ENCODE peak calls at places on chromosomes 12 and 14, in nine cellular contexts. M, F, N, C, Z, L, G, O and R are unnamed samples.
A peak's percentile ranks its signal among the peaks of the same experiment; 100 is the strongest.

GRCh38 chr14:31902915-31903646 is 174.0 kb upstream of the ARHGAP5 start:
- DNase-seq in G (no peak), C (no peak), M (no peak), L (no peak), N (no peak), F (no peak), Z (no peak), O (peak; percentile 13), R (no peak)

GRCh38 chr12:6767592-6768384 is 1.6 kb downstream of the PTMS start:
- DNase-seq in Z (peak; percentile 46), O (peak; percentile 39), M (no peak), C (no peak), N (peak; percentile 15), F (no peak), L (peak; percentile 68), G (no peak), R (no peak)

GRCh38 chr14:43285575-43285974 is 1221.5 kb downstream of the FSCB start:
- DNase-seq in F (no peak), Z (no peak), C (no peak), G (no peak), O (no peak), L (no peak), N (no peak), M (no peak), R (no peak)

GRCh38 chr14:98204139-98204538 is 1067.9 kb downstream of the BCL11B start:
- DNase-seq in F (no peak), L (no peak), O (no peak), G (no peak), M (no peak), Z (no peak), N (no peak), C (no peak), R (no peak)

GRCh38 chr12:109768901-109769670 is 55.5 kb downstream of the FAM222A start:
- DNase-seq in Z (peak; percentile 58), M (no peak), F (no peak), G (no peak), L (no peak), N (no peak), C (no peak), O (no peak), R (no peak)

GRCh38 chr14:79581912-79582576 is 629.3 kb downstream of the DIO2 start:
- DNase-seq in G (no peak), Z (no peak), M (no peak), F (no peak), O (no peak), N (no peak), L (no peak), C (no peak), R (no peak)

GRCh38 chr12:46555379-46555778 is 182.8 kb upstream of the SLC38A2 start:
- DNase-seq in Z (peak; percentile 31), F (no peak), G (no peak), O (no peak), L (no peak), C (no peak), N (no peak), M (no peak), R (no peak)

GRCh38 chr14:23518716-23519115 is 32.8 kb downstream of the ZFHX2 start:
- DNase-seq in Z (no peak), M (no peak), C (no peak), F (no peak), G (no peak), N (peak; percentile 66), L (no peak), O (no peak), R (no peak)

GRCh38 chr14:32377046-32377445 is 47.9 kb downstream of the AKAP6 start:
- DNase-seq in M (no peak), F (no peak), O (no peak), L (no peak), C (no peak), G (no peak), N (no peak), Z (no peak), R (no peak)

GRCh38 chr12:123492290-123492689 is 34.4 kb downstream of the SNRNP35 start:
- DNase-seq in F (no peak), Z (no peak), C (no peak), N (no peak), G (no peak), L (no peak), O (no peak), M (no peak), R (no peak)

GRCh38 chr14:104989951-104990303 is 4.3 kb downstream of the CLBA1 start:
- DNase-seq in Z (no peak), F (no peak), O (no peak), G (no peak), N (no peak), M (no peak), C (no peak), L (no peak), R (no peak)

GRCh38 chr12:113889806-113890581 is 76.1 kb downstream of the RBM19 start:
- DNase-seq in M (no peak), N (peak; percentile 25), L (no peak), Z (peak; percentile 76), O (no peak), F (no peak), C (no peak), G (no peak), R (no peak)

GRCh38 chr12:1859643-1860042 is 39.3 kb downstream of the LRTM2 start:
- DNase-seq in N (no peak), Z (no peak), L (no peak), C (no peak), O (no peak), F (no peak), M (no peak), G (no peak), R (no peak)

GRCh38 chr12:74482115-74482514 is 55.5 kb upstream of the ATXN7L3B start:
- DNase-seq in F (no peak), C (no peak), G (no peak), Z (no peak), N (no peak), M (no peak), O (no peak), L (no peak), R (no peak)

GRCh38 chr12:27333311-27334009 is 824 bp downstream of the BMAL2 start:
- DNase-seq in L (no peak), M (no peak), N (peak; percentile 49), C (no peak), Z (peak; percentile 76), O (no peak), F (no peak), G (no peak), R (peak; percentile 12)

GRCh38 chr12:50315803-50316202 is 32.5 kb upstream of the LIMA1 start:
- DNase-seq in C (no peak), N (no peak), M (no peak), O (no peak), F (no peak), L (no peak), G (no peak), Z (no peak), R (no peak)

GRCh38 chr14:52995998-52996397 is 45.1 kb upstream of the FERMT2 start:
- DNase-seq in C (no peak), N (no peak), G (no peak), M (no peak), F (no peak), Z (no peak), L (no peak), O (no peak), R (no peak)

GRCh38 chr14:53001787-53002378 is 51.0 kb upstream of the FERMT2 start:
- DNase-seq in F (no peak), G (no peak), L (peak; percentile 24), O (no peak), Z (no peak), C (no peak), M (no peak), N (no peak), R (no peak)

GRCh38 chr14:52992236-52992635 is 41.4 kb upstream of the FERMT2 start:
- DNase-seq in G (no peak), F (no peak), C (no peak), L (no peak), M (no peak), O (no peak), N (no peak), Z (no peak), R (no peak)

GRCh38 chr14:52998376-52999010 is 47.6 kb upstream of the FERMT2 start:
- DNase-seq in M (no peak), N (no peak), Z (no peak), F (no peak), L (peak; percentile 30), C (no peak), G (no peak), O (no peak), R (no peak)

GRCh38 chr14:52996493-52996892 is 45.6 kb upstream of the FERMT2 start:
- DNase-seq in C (no peak), O (no peak), N (no peak), G (no peak), M (no peak), L (no peak), F (no peak), Z (no peak), R (no peak)
- TF ChIP-seq REST in C (no peak), O (no peak), N (no peak), G (no peak), M (no peak), L (no peak), F (no peak), Z (no peak), R (no peak)

DNA sequence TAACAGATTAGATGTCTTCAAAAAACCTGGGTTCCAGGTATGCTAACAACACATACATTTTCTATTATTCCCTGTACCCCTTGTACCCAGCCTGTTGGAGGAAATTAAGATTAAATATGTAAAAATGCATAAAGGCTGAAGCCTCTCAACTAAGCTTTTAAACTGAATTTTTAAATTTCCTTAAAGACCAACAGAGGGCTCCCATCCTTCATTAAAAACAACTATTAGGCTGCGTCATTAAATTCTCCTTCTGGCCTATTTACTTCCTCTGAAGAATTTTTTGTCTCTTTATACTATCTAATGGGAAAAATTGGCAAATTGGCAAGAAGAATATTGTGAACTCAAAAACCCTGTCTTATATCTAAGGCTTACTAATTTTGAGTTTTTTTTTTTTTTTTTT is 21.8 kb downstream of the SENP1 start:
- DNase-seq in L (no peak), C (no peak), F (no peak), O (no peak), M (no peak), N (peak; percentile 47), G (no peak), Z (peak; percentile 14), R (no peak)
- TF ChIP-seq REST in L (no peak), C (no peak), F (no peak), O (no peak), M (no peak), N (no peak), G (no peak), Z (no peak), R (no peak)

DNA sequence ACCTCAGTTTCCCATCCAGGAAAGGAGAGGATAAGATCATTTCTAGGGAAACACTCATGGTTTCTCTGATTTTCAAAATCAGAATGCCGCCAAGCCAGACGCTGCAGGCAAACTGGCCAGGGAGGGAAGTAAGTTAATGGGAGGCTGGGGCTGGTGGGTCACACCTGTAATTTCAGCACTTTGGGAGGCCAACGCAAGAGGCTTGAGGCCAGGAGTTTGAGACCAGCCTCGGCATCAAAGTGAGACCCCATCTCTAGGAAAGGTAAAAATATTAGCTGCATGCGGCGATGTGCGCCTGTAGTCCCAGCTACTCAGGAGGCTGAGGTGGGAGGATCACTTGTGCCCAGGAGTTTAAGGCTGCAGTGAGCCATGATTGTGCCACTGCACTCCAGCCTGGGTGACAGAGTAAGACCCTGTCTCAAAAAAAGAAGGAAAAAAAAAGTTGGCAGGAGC is 587 bp downstream of the SELPLG start:
- DNase-seq in G (no peak), M (no peak), C (no peak), F (no peak), O (no peak), Z (no peak), L (no peak), N (no peak), R (peak; percentile 28)
- TF ChIP-seq REST in G (no peak), M (no peak), C (no peak), F (no peak), O (no peak), Z (no peak), L (no peak), N (no peak), R (no peak)

GRCh38 chr12:11014234-11014633 is 8.2 kb downstream of the TAS2R19 start:
- DNase-seq in F (no peak), O (no peak), M (no peak), Z (no peak), N (no peak), L (no peak), G (no peak), C (no peak), R (no peak)
- TF ChIP-seq REST in F (no peak), O (no peak), M (no peak), Z (no peak), N (no peak), L (no peak), G (no peak), C (no peak), R (no peak)